ENCODE peak calls at places on chromosomes 4 and X, in seven cellular contexts. Z is hepatocyte, B is SK-N-MC, S is GM23248, A is fibroblast of lung, C is H1, N is prostate gland. Q is an unnamed sample.

GRCh38 chr4:88442636-88443260 is 14.2 kb upstream of the HERC5 start:
- DNase-seq in C (no peak), Z (no peak), N (no peak), S (no peak), A (no peak), B (no peak), Q (no peak)

GRCh38 chr4:8283631-8284121 is 14.1 kb downstream of the HTRA3 start:
- DNase-seq in B (no peak), A (no peak), Z (no peak), C (no peak), N (no peak), S (no peak), Q (no peak)

GRCh38 chrX:53088136-53088974 is 5.6 kb upstream of the KANTR start:
- DNase-seq in S (peak; percentile 80), N (peak; percentile 81), A (peak; percentile 74), C (no peak), Z (peak; percentile 92), B (no peak), Q (no peak)

GRCh38 chrX:140502491-140503229 is 2.2 kb downstream of the SOX3 start:
- DNase-seq in B (no peak), S (peak; percentile 31), C (no peak), N (no peak), Z (no peak), A (no peak), Q (no peak)

GRCh38 chr4:37793562-37793961 is 32.9 kb upstream of the PGM2 start:
- DNase-seq in Z (no peak), N (no peak), S (peak; percentile 51), C (no peak), A (peak; percentile 28), B (no peak), Q (no peak)

GRCh38 chr4:139849219-139849618 is 183.6 kb downstream of the MGST2 start:
- DNase-seq in A (no peak), Z (no peak), N (no peak), B (no peak), S (no peak), C (no peak), Q (no peak)

GRCh38 chr4:53541577-53542206 is 49.6 kb downstream of the LNX1 start:
- DNase-seq in S (peak; percentile 95), C (no peak), Z (peak; percentile 17), A (peak; percentile 95), N (no peak), B (no peak), Q (no peak)

GRCh38 chr4:118955515-118955914 is 66.9 kb downstream of the SYNPO2 start:
- DNase-seq in Z (no peak), S (peak; percentile 86), N (no peak), A (peak; percentile 78), C (no peak), B (no peak), Q (no peak)

GRCh38 chrX:103446665-103447302 is 70.4 kb downstream of the BEX3 start:
- DNase-seq in S (peak; percentile 50), C (no peak), A (no peak), B (no peak), N (peak; percentile 4), Z (peak; percentile 28), Q (no peak)

GRCh38 chr4:177385576-177386320 is 56.5 kb downstream of the AGA start:
- DNase-seq in B (no peak), A (peak; percentile 23), S (no peak), Z (no peak), C (no peak), N (no peak), Q (no peak)

GRCh38 chrX:68112321-68112720 is 321.0 kb downstream of the OPHN1 start:
- DNase-seq in B (no peak), N (no peak), A (peak; percentile 3), S (no peak), C (no peak), Z (no peak), Q (no peak)

GRCh38 chr4:91302120-91302519 is 1001.6 kb upstream of the GRID2 start:
- DNase-seq in B (no peak), A (no peak), N (no peak), C (no peak), S (no peak), Z (no peak), Q (no peak)

GRCh38 chr4:82906469-82906868 is 5.9 kb downstream of the THAP9 start:
- DNase-seq in S (no peak), B (no peak), A (no peak), Z (no peak), N (no peak), C (no peak), Q (no peak)

GRCh38 chr4:170497105-170497504 is 407.3 kb upstream of the AADAT start:
- DNase-seq in S (peak; percentile 13), A (no peak), B (no peak), Z (no peak), N (no peak), C (no peak), Q (no peak)

GRCh38 chrX:69137911-69138310 is 27.3 kb downstream of the PJA1 start:
- DNase-seq in S (no peak), N (no peak), B (no peak), Z (no peak), A (no peak), C (no peak), Q (no peak)

GRCh38 chr4:173700650-173701049 is 170.6 kb upstream of the HAND2 start:
- DNase-seq in Z (no peak), N (no peak), C (no peak), S (no peak), B (no peak), A (no peak), Q (no peak)

GRCh38 chr4:48557478-48557877 is 67.4 kb downstream of the ZAR1 start:
- DNase-seq in S (no peak), C (no peak), A (no peak), N (no peak), B (no peak), Z (no peak), Q (no peak)

GRCh38 chr4:25965629-25966028 is 51.6 kb downstream of the SMIM20 start:
- DNase-seq in N (no peak), A (no peak), Z (no peak), C (no peak), B (no peak), S (no peak), Q (no peak)

GRCh38 chr4:145736241-145736831 is 56.4 kb downstream of the C4orf51 start:
- DNase-seq in Z (no peak), C (no peak), N (peak; percentile 77), B (no peak), A (peak; percentile 64), S (peak; percentile 42), Q (no peak)

GRCh38 chr4:99651811-99652545 is 5.7 kb downstream of the C4orf54 start:
- DNase-seq in S (no peak), A (no peak), Z (no peak), C (no peak), N (no peak), B (no peak), Q (no peak)

GRCh38 chr4:99655315-99656081 is 2.1 kb downstream of the C4orf54 start:
- DNase-seq in S (peak; percentile 40), A (peak; percentile 80), C (no peak), N (no peak), Z (no peak), B (no peak), Q (peak; percentile 52)

GRCh38 chr4:99652596-99653436 is 4.8 kb downstream of the C4orf54 start:
- DNase-seq in Z (no peak), C (no peak), S (no peak), B (no peak), A (no peak), N (no peak), Q (no peak)

GRCh38 chr4:99651370-99651769 is 6.3 kb downstream of the C4orf54 start:
- DNase-seq in S (no peak), N (no peak), A (no peak), B (no peak), Z (no peak), C (no peak), Q (no peak)

DNA sequence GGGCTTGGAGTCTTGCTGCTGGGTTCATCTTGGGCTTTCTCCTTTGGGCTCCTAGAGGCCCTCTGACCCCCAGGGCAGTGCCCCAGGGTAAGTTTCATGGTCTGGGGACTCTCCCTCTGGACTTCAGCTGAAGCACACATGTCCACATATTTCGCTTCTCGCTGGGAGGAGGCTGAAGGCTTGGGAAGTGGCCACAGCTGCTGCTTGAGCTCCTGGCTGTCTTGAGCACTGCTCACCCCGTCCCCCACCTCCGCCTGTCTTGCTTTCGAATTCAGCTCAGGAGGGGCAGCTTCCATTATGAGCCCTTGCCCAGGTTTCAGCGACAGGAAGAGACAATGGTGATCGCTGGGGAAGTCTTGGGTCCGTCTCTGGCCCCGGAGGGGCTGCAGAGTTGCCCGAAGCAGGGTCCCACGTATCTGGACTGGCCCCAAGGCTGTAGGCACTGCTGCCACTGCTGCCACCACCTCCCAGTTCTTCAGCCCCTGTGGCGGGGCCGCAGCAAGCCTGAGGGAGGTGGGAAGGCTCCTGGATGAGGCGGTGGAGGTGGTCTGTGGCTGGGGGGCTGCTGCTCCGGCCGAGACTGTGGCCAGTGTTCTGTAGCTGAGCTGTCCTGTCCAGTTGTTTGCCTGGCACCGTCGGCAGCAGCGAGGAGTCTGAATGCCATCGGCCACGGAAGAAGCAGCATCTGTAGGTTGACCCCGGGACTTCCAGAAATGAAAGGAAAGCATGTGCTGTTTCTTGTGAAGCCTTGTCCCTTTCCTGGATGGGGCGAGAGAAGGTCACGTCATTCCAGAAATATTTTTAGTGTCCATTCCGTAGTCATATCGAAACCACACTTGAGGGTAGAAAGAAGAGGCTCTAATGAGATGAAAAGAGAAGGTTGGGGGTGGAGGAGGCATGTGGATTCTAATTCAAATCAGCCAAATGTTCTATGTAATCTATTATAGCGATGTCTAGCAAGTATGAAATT is 3.4 kb downstream of the C4orf54 start:
- DNase-seq in Z (no peak), S (no peak), N (no peak), C (no peak), B (no peak), A (no peak), Q (no peak)
- H3K27ac ChIP-seq in Z (no peak overlapping the region), S (no peak overlapping the region), N (no peak overlapping the region), C (no peak overlapping the region), B (no peak overlapping the region), A (no peak overlapping the region), Q (no peak overlapping the region)

GRCh38 chr4:185966997-185967775 is 101.8 kb upstream of the TLR3 start:
- DNase-seq in C (no peak), S (peak; percentile 13), A (no peak), N (no peak), Z (no peak), B (no peak), Q (no peak)
- H3K27ac ChIP-seq in C (no peak overlapping the region), S (no peak overlapping the region), A (no peak overlapping the region), N (no peak overlapping the region), Z (no peak overlapping the region), B (no peak overlapping the region), Q (no peak overlapping the region)

GRCh38 chr4:141571793-141572192 is 64.6 kb upstream of the IL15 start:
- DNase-seq in S (no peak), B (no peak), Z (no peak), N (no peak), C (no peak), A (no peak), Q (no peak)
- H3K27ac ChIP-seq in S (no peak overlapping the region), B (peak overlapping the region; percentile 63), Z (no peak overlapping the region), N (no peak overlapping the region), C (no peak overlapping the region), A (no peak overlapping the region), Q (no peak overlapping the region)

GRCh38 chrX:136954930-136955329 is 74.4 kb upstream of the RBMX start:
- DNase-seq in N (no peak), A (peak; percentile 55), Z (peak; percentile 21), B (peak; percentile 37), S (peak; percentile 59), C (no peak), Q (no peak)
- H3K27ac ChIP-seq in N (no peak overlapping the region), A (no peak overlapping the region), Z (no peak overlapping the region), B (peak overlapping the region; percentile 54), S (no peak overlapping the region), C (no peak overlapping the region), Q (no peak overlapping the region)